ENCODE peak calls at places on chromosomes 5 and 9, in six cellular contexts. V, F, H, D, B and G are unnamed samples. For H3K36me3 and H3K27me3, the result is how much of the 10 kb centered on the place peaks cover.

GRCh38 chr5:140242099-140242498 is 60.8 kb downstream of the PFDN1 start:
- DNase-seq in F (no peak), H (no peak), D (no peak), B (no peak), V (no peak), G (no peak)

GRCh38 chr9:24189986-24190385 is 355.7 kb downstream of the IZUMO3 start:
- DNase-seq in D (no peak), V (no peak), H (no peak), B (no peak), F (no peak), G (no peak)

GRCh38 chr5:14270212-14270702 is 127.1 kb downstream of the TRIO start:
- DNase-seq in V (peak), H (peak), D (no peak), B (no peak), F (peak), G (peak)

GRCh38 chr9:137820161-137820855 is 57.3 kb upstream of the CACNA1B start:
- DNase-seq in D (no peak), F (no peak), V (no peak), H (no peak), B (no peak), G (no peak)

GRCh38 chr5:60550311-60550710 is 149.7 kb downstream of the DEPDC1B start:
- DNase-seq in D (no peak), H (no peak), F (no peak), B (no peak), V (no peak), G (no peak)

GRCh38 chr9:117737721-117738226 is 33.6 kb downstream of the TLR4 start:
- DNase-seq in B (no peak), D (no peak), F (no peak), V (peak), H (peak), G (no peak)

GRCh38 chr5:64635056-64635686 is 55.1 kb upstream of the SHISAL2B start:
- DNase-seq in V (peak), F (no peak), D (no peak), B (no peak), H (no peak), G (no peak)

GRCh38 chr5:10355071-10355889 is 1.8 kb downstream of the MARCHF6 start:
- DNase-seq in H (no peak), V (no peak), F (no peak), B (no peak), D (no peak), G (no peak)

GRCh38 chr9:129712595-129713524 is 40.0 kb downstream of the PTGES start:
- DNase-seq in V (no peak), D (no peak), H (no peak), B (no peak), F (no peak), G (no peak)

GRCh38 chr9:96057155-96057554 is 181.7 kb downstream of the ERCC6L2 start:
- DNase-seq in D (peak), B (no peak), H (no peak), F (no peak), V (no peak), G (no peak)

GRCh38 chr9:135920256-135920930 is 13.0 kb upstream of the CAMSAP1 start:
- DNase-seq in V (no peak), B (no peak), H (no peak), F (no peak), D (no peak), G (no peak)

GRCh38 chr5:83937837-83938236 is 217.2 kb upstream of the HAPLN1 start:
- DNase-seq in H (no peak), D (no peak), B (no peak), V (no peak), F (no peak), G (no peak)

GRCh38 chr9:98081477-98082219 is 25.1 kb downstream of the NANS start:
- DNase-seq in F (no peak), B (no peak), D (no peak), V (no peak), H (no peak), G (no peak)

GRCh38 chr5:125926172-125926571 is 497.0 kb upstream of the GRAMD2B start:
- DNase-seq in F (no peak), D (no peak), H (no peak), V (no peak), B (no peak), G (no peak)

GRCh38 chr5:140341591-140341990 is 4.8 kb downstream of the HBEGF start:
- DNase-seq in V (no peak), B (peak), D (no peak), H (peak), F (no peak), G (no peak)

GRCh38 chr9:20226345-20226744 is 396.0 kb downstream of the MLLT3 start:
- DNase-seq in F (no peak), V (no peak), B (no peak), D (no peak), H (no peak), G (no peak)

GRCh38 chr9:125338929-125339328 is 77.3 kb downstream of the GAPVD1 start:
- DNase-seq in B (no peak), V (no peak), D (no peak), F (no peak), H (no peak), G (no peak)

GRCh38 chr5:172855597-172856292 is 21.7 kb downstream of the ERGIC1 start:
- DNase-seq in F (peak), H (peak), D (no peak), B (peak), V (no peak), G (peak)

GRCh38 chr5:135129307-135129706 is 95.3 kb upstream of the PITX1 start:
- DNase-seq in D (no peak), B (no peak), H (no peak), F (no peak), V (no peak), G (no peak)

GRCh38 chr9:87950296-87950695 is 24.0 kb downstream of the CDK20 start:
- DNase-seq in V (no peak), D (no peak), B (no peak), F (no peak), H (no peak), G (no peak)

GRCh38 chr5:159519365-159519764 is 189.1 kb upstream of the IL12B start:
- DNase-seq in D (no peak), V (no peak), B (no peak), F (peak), H (no peak), G (no peak)

GRCh38 chr9:15430920-15431844 is 8.5 kb downstream of the SNAPC3 start:
- DNase-seq in F (peak), D (no peak), V (no peak), B (no peak), H (no peak), G (peak)

GRCh38 chr5:151156732-151157402 is 712 bp downstream of the ANXA6 start:
- DNase-seq in B (no peak), H (no peak), D (peak), V (peak), F (no peak), G (peak)
- TF ChIP-seq CTCF in B (peak), H (no peak), D (no peak), V (peak), F (no peak), G (no peak)

GRCh38 chr5:96901841-96902240 is 25.5 kb downstream of the ERAP2 start:
- DNase-seq in B (no peak), F (no peak), D (no peak), H (no peak), V (no peak), G (no peak)
- H3K36me3 ChIP-seq in B (half or more), F (under half), D (under half), H (under half), V (under half), G (under half)

DNA sequence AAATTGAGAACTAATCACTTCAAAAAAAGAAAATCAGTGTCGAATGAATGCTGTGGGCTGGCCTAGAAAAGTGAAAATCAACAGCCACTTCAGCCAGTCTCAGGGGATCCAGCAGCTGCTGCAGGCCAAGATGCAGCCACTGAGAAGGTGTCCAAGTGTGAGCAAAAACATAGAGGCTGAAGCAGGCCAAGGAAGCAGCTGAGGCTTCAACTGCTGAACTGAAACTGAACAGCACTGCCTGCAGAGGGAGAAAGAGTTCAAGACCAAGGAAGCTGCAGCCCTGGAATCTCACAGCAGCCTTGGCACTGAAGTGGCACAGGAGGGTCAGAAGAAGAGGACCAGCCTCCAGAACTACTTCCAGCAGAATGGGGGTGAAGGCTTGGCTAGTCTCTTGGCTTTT is 15.8 kb upstream of the SLC36A3 start:
- DNase-seq in H (no peak), F (peak), V (peak), B (peak), D (no peak), G (peak)
- H3K27me3 ChIP-seq in H (under half), F (under half), V (under half), B (under half), D (under half), G (under half)

GRCh38 chr9:121498150-121498486 is 1.5 kb downstream of the GGTA1 start:
- DNase-seq in D (peak), B (peak), F (peak), V (peak), H (no peak), G (peak)
- TF ChIP-seq CTCF in D (peak), B (peak), F (peak), V (peak), H (peak), G (peak)

GRCh38 chr5:179909224-179909623 is 1.5 kb upstream of the TBC1D9B start:
- DNase-seq in H (no peak), B (no peak), V (no peak), F (no peak), D (no peak), G (no peak)
- H3K36me3 ChIP-seq in H (under half), B (under half), V (under half), F (under half), D (under half), G (under half)